ENCODE peak calls at places on chromosomes 13 and 19, in five cellular contexts. K is foreskin keratinocyte; U is pancreas; C is effector memory CD4-positive, alpha-beta T cell; L is neural progenitor cell. O is an unnamed sample.
A peak's percentile ranks its signal among the peaks of the same experiment; 100 is the strongest.

GRCh38 chr19:18607222-18608101 is 863 bp upstream of the CRLF1 start:
- DNase-seq in L (peak; percentile 59), C (no peak), K (no peak), U (no peak), O (no peak)

GRCh38 chr19:19329199-19329598 is 8.6 kb downstream of the MAU2 start:
- DNase-seq in U (no peak), L (no peak), C (no peak), K (no peak), O (no peak)

GRCh38 chr19:18594096-18594823 is 5.7 kb downstream of the REX1BD start:
- DNase-seq in C (peak; percentile 65), L (peak; percentile 96), U (peak; percentile 76), K (no peak), O (peak; percentile 62)

GRCh38 chr13:109743706-109744453 is 42.5 kb downstream of the IRS2 start:
- DNase-seq in U (no peak), L (no peak), C (no peak), K (peak; percentile 95), O (peak; percentile 91)

GRCh38 chr13:80118099-80118498 is 222.8 kb downstream of the SPRY2 start:
- DNase-seq in U (no peak), K (no peak), C (no peak), L (no peak), O (no peak)

GRCh38 chr19:32012206-32012605 is 333.2 kb upstream of the ZNF507 start:
- DNase-seq in L (no peak), K (no peak), C (no peak), U (no peak), O (no peak)

GRCh38 chr19:29715695-29716581 is 877 bp upstream of the C19orf12 start:
- DNase-seq in C (no peak), U (no peak), L (no peak), K (no peak), O (no peak)

GRCh38 chr13:80979035-80979641 is 638.2 kb upstream of the SPRY2 start:
- DNase-seq in U (peak; percentile 15), K (no peak), C (no peak), L (peak; percentile 74), O (peak; percentile 42)

GRCh38 chr13:106522112-106522511 is 13.3 kb downstream of the EFNB2 start:
- DNase-seq in K (peak; percentile 60), L (no peak), C (no peak), U (no peak), O (peak; percentile 52)
- H3K4me1 ChIP-seq in K (peaks cover 62% of the 10 kb centered on the region), L (peaks cover 77% of the 10 kb centered on the region), C (no peaks in the 10 kb centered on the region), U (no peaks in the 10 kb centered on the region), O (peaks cover 30% of the 10 kb centered on the region)

DNA sequence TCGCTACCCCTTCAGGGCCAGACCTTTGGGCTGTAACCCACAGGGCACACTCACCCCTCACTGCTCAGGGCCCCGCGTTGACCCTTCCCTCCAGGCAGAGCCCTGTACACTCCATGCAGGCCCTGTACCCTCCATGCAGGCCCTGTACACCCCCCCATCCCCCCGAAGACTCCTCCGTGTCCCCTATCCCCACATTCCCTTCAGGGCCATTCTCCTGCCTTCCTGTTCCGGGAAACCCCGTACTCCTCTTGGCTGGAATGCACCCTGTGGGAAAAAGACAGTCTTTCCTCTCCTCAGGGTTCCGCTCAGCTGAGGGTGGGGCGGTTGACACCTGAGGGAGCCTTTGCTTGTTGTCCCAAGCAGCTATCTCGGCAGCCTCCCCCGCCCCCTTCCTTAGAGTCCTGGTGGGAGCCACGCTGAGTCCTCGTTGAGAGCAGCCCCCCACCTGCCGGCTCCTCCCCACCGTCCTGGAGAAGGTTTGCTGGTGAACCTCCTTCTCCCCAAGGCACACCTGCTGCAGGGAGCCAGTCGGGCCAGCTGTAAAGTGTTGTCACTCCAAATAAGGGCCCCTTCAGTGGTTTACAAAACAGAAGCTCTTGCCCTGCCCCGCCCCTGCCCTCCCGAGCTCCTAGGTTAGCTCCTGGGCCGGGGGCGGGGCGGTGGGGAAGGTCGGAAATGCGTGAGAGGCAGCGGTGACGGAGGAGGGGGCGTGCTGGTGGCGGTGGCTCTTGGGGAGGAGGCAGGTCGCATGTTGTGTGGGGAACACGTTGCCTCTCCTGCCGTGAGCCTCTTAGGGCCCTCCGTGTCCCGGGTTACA is 1.4 kb downstream of the GNA11 start:
- DNase-seq in L (peak; percentile 88), U (peak; percentile 55), C (peak; percentile 29), K (no peak), O (peak; percentile 36)
- H3K27ac ChIP-seq in L (no peak overlapping the region), U (no peak overlapping the region), C (no peak overlapping the region), K (peak overlapping the region; percentile 44), O (peak overlapping the region; percentile 74)

GRCh38 chr19:6064016-6064702 is 46.1 kb downstream of the RFX2 start:
- DNase-seq in L (no peak), U (no peak), K (no peak), C (no peak), O (peak; percentile 42)
- H3K4me1 ChIP-seq in L (peaks cover 14% of the 10 kb centered on the region), U (peaks cover 8% of the 10 kb centered on the region), K (peaks cover 65% of the 10 kb centered on the region), C (peaks cover 37% of the 10 kb centered on the region), O (peaks cover 71% of the 10 kb centered on the region)

GRCh38 chr19:48613852-48614435 is 932 bp downstream of the FAM83E start:
- DNase-seq in L (no peak), U (no peak), K (no peak), C (no peak), O (no peak)

GRCh38 chr19:48615145-48616040 is 517 bp upstream of the FAM83E start:
- DNase-seq in K (no peak), L (no peak), C (no peak), U (no peak), O (no peak)

GRCh38 chr19:48616041-48616436 is 1.2 kb upstream of the FAM83E start:
- DNase-seq in C (no peak), K (no peak), L (no peak), U (peak; percentile 48), O (no peak)

GRCh38 chr19:48613024-48613851 is 1.6 kb downstream of the FAM83E start:
- DNase-seq in K (no peak), C (no peak), U (peak; percentile 49), L (no peak), O (no peak)

DNA sequence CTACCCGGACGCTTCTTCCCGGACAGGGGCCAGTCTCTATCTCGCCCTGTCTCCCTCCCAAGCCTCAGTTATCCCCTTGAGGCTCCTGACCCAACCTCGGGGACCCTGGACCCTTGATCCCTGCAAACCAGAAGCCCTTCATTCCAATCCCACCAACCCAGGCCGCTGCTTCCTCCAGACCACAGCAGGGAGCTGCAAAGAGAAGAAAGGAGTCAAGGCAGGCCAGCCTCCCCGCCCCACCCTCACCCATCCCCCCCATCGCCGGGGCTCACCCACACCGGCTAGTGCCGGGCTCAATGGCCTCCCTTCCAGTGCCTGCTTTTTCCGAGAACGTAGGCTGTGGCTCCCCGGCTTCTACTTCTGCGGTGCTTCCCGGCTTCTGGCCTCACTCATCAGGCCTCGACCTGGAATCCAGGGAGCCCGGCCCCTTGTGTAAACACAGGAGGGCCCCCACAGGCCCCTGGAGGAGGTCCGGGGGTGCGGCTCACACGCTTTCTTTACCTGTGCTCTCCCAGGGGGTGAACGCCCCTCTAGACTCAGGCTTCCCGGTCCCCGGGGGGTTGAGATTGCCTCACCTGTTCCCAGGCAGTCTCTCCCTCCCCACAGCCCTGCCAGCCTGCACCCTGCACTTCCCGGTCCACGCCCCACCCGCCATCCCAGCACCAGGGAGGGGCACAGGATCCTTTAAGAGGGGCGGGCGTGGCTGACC is at the start of gene FAM83E:
- DNase-seq in L (peak; percentile 75), C (no peak), K (no peak), U (peak; percentile 65), O (no peak)
- H3K27ac ChIP-seq in L (peak within 1 kb of the TSS; percentile 91), C (no peak within 1 kb of the TSS), K (no peak within 1 kb of the TSS), U (no peak within 1 kb of the TSS), O (no peak within 1 kb of the TSS)

GRCh38 chr19:28291874-28292273 is 921.1 kb downstream of the UQCRFS1 start:
- DNase-seq in L (no peak), C (no peak), K (no peak), U (no peak), O (no peak)

GRCh38 chr19:28288850-28289249 is 924.1 kb downstream of the UQCRFS1 start:
- DNase-seq in U (no peak), L (no peak), K (no peak), C (no peak), O (no peak)

GRCh38 chr19:28292822-28293500 is 920.0 kb downstream of the UQCRFS1 start:
- DNase-seq in C (no peak), K (no peak), U (no peak), L (no peak), O (peak; percentile 14)

GRCh38 chr19:28290963-28291657 is 921.8 kb downstream of the UQCRFS1 start:
- DNase-seq in K (no peak), C (no peak), U (no peak), L (peak; percentile 42), O (no peak)

DNA sequence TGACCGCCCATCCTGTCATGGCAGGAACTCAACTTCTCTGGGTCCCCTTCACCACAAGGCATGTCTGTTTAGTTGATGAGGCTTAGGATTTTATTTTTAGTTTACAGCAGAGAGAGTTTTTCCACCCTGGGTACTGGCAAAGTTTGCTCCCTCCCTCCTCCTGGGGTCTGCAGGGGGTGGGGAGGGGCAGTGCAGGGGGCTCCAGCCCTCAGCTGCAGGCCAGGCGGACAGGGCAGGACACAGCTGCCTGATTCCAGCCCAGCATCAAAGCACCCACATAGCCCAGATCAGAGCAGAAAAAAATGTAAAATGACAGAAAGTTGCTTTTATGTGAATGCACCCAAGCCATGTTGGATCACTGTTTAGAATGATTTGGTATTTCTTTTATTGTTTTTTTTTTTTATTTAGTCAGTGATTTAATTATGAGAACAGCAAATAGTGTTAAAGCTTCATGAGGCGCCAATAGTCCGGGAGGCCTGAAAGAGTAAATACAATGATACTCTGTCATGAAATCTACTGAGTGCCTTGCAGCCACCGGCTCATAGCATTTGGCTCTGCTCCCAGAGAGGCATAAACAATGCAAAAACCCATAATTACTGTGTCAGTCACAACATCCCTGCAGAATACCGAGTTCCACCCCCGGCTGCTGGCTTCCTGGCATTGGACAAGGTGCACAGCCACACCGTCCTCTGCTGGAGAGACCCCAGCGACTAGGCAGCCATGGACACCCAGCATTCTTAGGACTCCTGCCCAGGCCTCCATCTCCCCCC is 923.5 kb downstream of the UQCRFS1 start:
- DNase-seq in C (no peak), L (no peak), U (peak; percentile 36), K (no peak), O (peak; percentile 18)
- H3K4me1 ChIP-seq in C (no peaks in the 10 kb centered on the region), L (peaks cover 43% of the 10 kb centered on the region), U (peaks cover 8% of the 10 kb centered on the region), K (no peaks in the 10 kb centered on the region), O (peaks cover 22% of the 10 kb centered on the region)

DNA sequence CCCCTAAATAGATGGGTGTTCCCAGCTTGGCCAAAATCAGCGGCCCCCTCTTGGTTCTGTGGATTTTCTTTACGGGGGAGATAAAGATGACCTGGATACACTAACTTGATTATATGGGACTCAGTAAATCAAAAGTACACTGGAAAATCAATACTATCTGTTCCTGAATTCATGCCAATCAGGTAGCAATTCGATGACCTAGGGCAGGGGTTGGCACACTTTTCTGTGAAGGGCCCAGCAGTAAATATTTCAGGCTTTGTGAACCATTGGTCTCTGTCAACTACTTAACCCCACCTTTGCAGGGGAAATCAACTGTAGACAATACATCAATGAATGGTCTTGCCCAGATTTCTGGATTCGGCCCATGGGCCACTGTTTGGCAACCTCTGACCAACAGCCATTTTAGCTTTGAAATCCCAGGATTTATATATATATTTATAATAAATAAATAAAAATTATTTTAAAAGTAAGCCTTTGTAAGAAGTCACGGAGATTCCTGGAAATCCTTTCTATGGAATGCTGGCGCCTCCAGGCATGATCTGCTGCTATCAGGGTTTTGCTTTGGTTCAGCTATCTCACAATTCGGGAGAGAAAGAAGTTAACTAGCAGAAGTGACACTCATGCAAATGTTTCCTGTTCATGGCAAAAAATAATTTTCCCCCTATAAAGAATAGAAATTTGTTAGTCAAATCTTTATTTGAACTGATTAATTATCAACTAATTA is 32.8 kb downstream of the SLC15A1 start:
- DNase-seq in U (no peak), K (no peak), C (no peak), L (no peak), O (no peak)
- H3K27ac ChIP-seq in U (no peak overlapping the region), K (no peak overlapping the region), C (no peak overlapping the region), L (no peak overlapping the region), O (no peak overlapping the region)

O was measured in mammary epithelial cell.